ENCODE peak calls at places on chromosomes 12 and 14, in ten cellular contexts. D, F, T, U, C, B, I, Q, N and G are unnamed samples.

GRCh38 chr12:108599948-108600701 is 2.2 kb upstream of the TMEM119 start:
- DNase-seq in D (no peak), U (no peak), C (no peak), I (no peak), T (no peak), F (no peak), B (no peak), Q (no peak), N (no peak), G (no peak)

GRCh38 chr14:100649173-100649519 is 61.9 kb upstream of the BEGAIN start:
- DNase-seq in F (no peak), I (no peak), D (no peak), T (peak), Q (peak), B (no peak), U (peak), C (no peak), N (peak), G (peak)

GRCh38 chr14:22977684-22978486 is 4.5 kb downstream of the AJUBA start:
- DNase-seq in F (no peak), I (no peak), Q (no peak), D (peak), C (peak), B (no peak), T (peak), N (peak), U (no peak), G (no peak)

GRCh38 chr12:93146278-93146939 is 217.3 kb upstream of the EEA1 start:
- DNase-seq in I (peak), C (no peak), Q (no peak), N (no peak), T (no peak), F (no peak), U (no peak), D (no peak), B (no peak), G (no peak)

GRCh38 chr12:42735869-42736361 is 146.4 kb upstream of the PRICKLE1 start:
- DNase-seq in Q (no peak), B (no peak), N (no peak), I (no peak), F (no peak), T (no peak), U (no peak), C (no peak), D (no peak), G (no peak)

GRCh38 chr12:57666897-57667296 is 27.0 kb upstream of the OS9 start:
- DNase-seq in N (no peak), Q (no peak), B (no peak), C (no peak), F (no peak), I (no peak), D (no peak), U (no peak), T (no peak), G (no peak)

GRCh38 chr12:100823988-100824387 is 29.4 kb downstream of the ANO4 start:
- DNase-seq in Q (peak), I (no peak), T (peak), F (no peak), U (no peak), C (no peak), D (no peak), B (no peak), N (peak), G (peak)

GRCh38 chr14:31692376-31692781 is 131.2 kb downstream of the NUBPL start:
- DNase-seq in T (peak), F (no peak), B (no peak), I (peak), U (peak), Q (no peak), D (no peak), N (no peak), C (no peak), G (peak)

GRCh38 chr14:21264025-21264801 is 5.0 kb downstream of the HNRNPC start:
- DNase-seq in B (no peak), U (peak), I (peak), D (no peak), T (peak), C (no peak), Q (no peak), N (peak), F (no peak), G (peak)

GRCh38 chr14:23438130-23438893 is 2.9 kb upstream of the MYH7 start:
- DNase-seq in T (no peak), Q (no peak), D (no peak), B (no peak), U (no peak), F (no peak), I (no peak), C (no peak), N (no peak), G (no peak)

GRCh38 chr12:10672231-10672868 is 1.5 kb downstream of the STYK1 start:
- DNase-seq in F (no peak), C (peak), I (no peak), T (no peak), U (no peak), D (no peak), Q (no peak), N (no peak), B (no peak), G (no peak)

GRCh38 chr12:31728289-31728916 is 418 bp downstream of the AMN1 start:
- DNase-seq in C (peak), I (no peak), T (peak), Q (no peak), D (no peak), B (no peak), F (no peak), N (peak), U (no peak), G (no peak)

GRCh38 chr12:51819851-51820720 is 28.4 kb downstream of the FIGNL2 start:
- DNase-seq in F (no peak), Q (no peak), B (no peak), C (peak), U (no peak), D (peak), N (no peak), T (peak), I (no peak), G (no peak)

GRCh38 chr14:26427059-26427458 is 170.8 kb downstream of the NOVA1 start:
- DNase-seq in N (no peak), T (peak), I (no peak), U (peak), B (no peak), C (no peak), D (no peak), F (no peak), Q (no peak), G (no peak)

GRCh38 chr12:59096246-59096645 is 175.9 kb upstream of the LRIG3 start:
- DNase-seq in D (no peak), B (no peak), I (no peak), U (no peak), N (no peak), Q (no peak), T (no peak), C (no peak), F (no peak), G (no peak)

GRCh38 chr12:19402743-19403400 is 36.4 kb upstream of the AEBP2 start:
- DNase-seq in F (peak), U (no peak), Q (peak), N (no peak), C (no peak), B (no peak), D (no peak), T (peak), I (no peak), G (no peak)

GRCh38 chr12:68641138-68641537 is 30.4 kb downstream of the RAP1B start:
- DNase-seq in B (no peak), Q (no peak), T (no peak), I (no peak), D (no peak), C (no peak), F (no peak), N (no peak), U (no peak), G (no peak)

GRCh38 chr12:31206038-31206670 is 119.8 kb downstream of the SINHCAF start:
- DNase-seq in N (no peak), T (peak), U (peak), B (no peak), C (peak), Q (peak), I (peak), D (no peak), F (no peak), G (no peak)

GRCh38 chr12:63802012-63802608 is 22.4 kb downstream of the RXYLT1 start:
- DNase-seq in C (peak), D (no peak), B (no peak), Q (no peak), U (peak), T (peak), N (peak), F (no peak), I (no peak), G (no peak)

GRCh38 chr12:123914726-123915345 is 57.8 kb downstream of the CCDC92 start:
- DNase-seq in C (peak), T (no peak), F (no peak), U (no peak), I (no peak), B (no peak), Q (no peak), N (no peak), D (no peak), G (no peak)

GRCh38 chr12:54364413-54364812 is at the start of gene GPR84:
- DNase-seq in D (no peak), U (no peak), B (no peak), T (no peak), N (no peak), Q (no peak), C (no peak), I (no peak), F (no peak), G (no peak)

GRCh38 chr14:54548491-54548890 is 18.4 kb upstream of the SAMD4A start:
- DNase-seq in B (no peak), N (no peak), D (no peak), I (no peak), T (no peak), F (no peak), C (no peak), U (no peak), Q (no peak), G (no peak)

GRCh38 chr14:37796703-37797416 is 201.4 kb downstream of the TTC6 start:
- DNase-seq in Q (no peak), D (no peak), C (no peak), F (no peak), T (no peak), U (no peak), I (no peak), B (no peak), N (no peak), G (no peak)

GRCh38 chr12:124675881-124676688 is 108.7 kb upstream of the NCOR2 start:
- DNase-seq in U (no peak), C (no peak), Q (no peak), I (no peak), B (no peak), N (no peak), D (no peak), F (no peak), T (peak), G (no peak)

GRCh38 chr14:73788871-73789590 is 62.6 kb upstream of the PTGR2 start:
- DNase-seq in I (no peak), Q (no peak), C (no peak), N (no peak), D (peak), B (no peak), U (no peak), F (no peak), T (peak), G (no peak)

GRCh38 chr14:51889851-51890250 is 29.4 kb downstream of the GNG2 start:
- DNase-seq in F (no peak), C (no peak), T (peak), U (no peak), B (no peak), Q (no peak), N (no peak), I (no peak), D (no peak), G (no peak)

GRCh38 chr12:76195920-76196319 is 111.4 kb upstream of the NAP1L1 start:
- DNase-seq in D (no peak), I (no peak), F (no peak), C (no peak), B (no peak), N (no peak), Q (no peak), T (no peak), U (no peak), G (no peak)

GRCh38 chr14:61756135-61756534 is 6.1 kb upstream of the SNAPC1 start:
- DNase-seq in F (no peak), T (no peak), Q (no peak), C (no peak), B (no peak), D (no peak), U (no peak), N (no peak), I (no peak), G (no peak)

GRCh38 chr14:24436355-24437019 is 6.1 kb downstream of the SDR39U1 start:
- DNase-seq in T (peak), N (peak), B (no peak), Q (peak), I (peak), C (peak), D (no peak), F (no peak), U (peak), G (no peak)

GRCh38 chr14:91484186-91484585 is 25.9 kb downstream of the PPP4R3A start:
- DNase-seq in Q (no peak), T (no peak), I (no peak), D (no peak), F (no peak), N (no peak), C (peak), B (no peak), U (no peak), G (no peak)
- TF ChIP-seq CTCF in Q (peak), T (peak), I (no peak), D (no peak), F (no peak), N (peak), C (peak), B (no peak), U (no peak), G (no peak)

GRCh38 chr12:24595652-24596235 is 353.2 kb downstream of the BCAT1 start:
- DNase-seq in Q (peak), F (no peak), I (no peak), U (no peak), B (no peak), D (no peak), N (no peak), C (peak), T (peak), G (no peak)
- TF ChIP-seq CTCF in Q (peak), F (peak), I (peak), U (peak), B (no peak), D (no peak), N (peak), C (peak), T (peak), G (no peak)

GRCh38 chr12:13255792-13256704 is 59.5 kb downstream of the EMP1 start:
- DNase-seq in F (peak), T (peak), Q (peak), C (peak), I (peak), B (peak), D (peak), U (peak), N (peak), G (peak)

GRCh38 chr12:13258717-13259119 is 62.2 kb downstream of the EMP1 start:
- DNase-seq in I (no peak), F (no peak), T (no peak), C (no peak), U (no peak), N (no peak), B (no peak), D (no peak), Q (no peak), G (no peak)

GRCh38 chr12:13256705-13257045 is 60.1 kb downstream of the EMP1 start:
- DNase-seq in B (no peak), N (no peak), C (no peak), Q (no peak), I (no peak), U (no peak), D (no peak), T (no peak), F (no peak), G (no peak)

GRCh38 chr12:13258212-13258611 is 61.7 kb downstream of the EMP1 start:
- DNase-seq in D (no peak), N (no peak), B (no peak), C (no peak), I (no peak), Q (no peak), U (no peak), F (no peak), T (no peak), G (no peak)

GRCh38 chr12:13257356-13257875 is 60.9 kb downstream of the EMP1 start:
- DNase-seq in C (no peak), D (no peak), U (no peak), B (no peak), Q (no peak), I (no peak), N (no peak), T (no peak), F (no peak), G (no peak)
- TF ChIP-seq CTCF in C (no peak), D (no peak), U (no peak), B (no peak), Q (no peak), I (no peak), N (no peak), T (no peak), F (no peak), G (no peak)

GRCh38 chr14:102911991-102912761 is 10.3 kb upstream of the AMN start:
- DNase-seq in C (no peak), B (no peak), Q (no peak), T (no peak), N (no peak), F (no peak), U (no peak), I (no peak), D (no peak), G (no peak)

GRCh38 chr14:102909911-102910310 is 12.6 kb upstream of the AMN start:
- DNase-seq in B (no peak), D (no peak), C (no peak), I (no peak), U (no peak), N (no peak), F (no peak), Q (no peak), T (no peak), G (no peak)

GRCh38 chr14:102910442-102910841 is 12.0 kb upstream of the AMN start:
- DNase-seq in F (no peak), C (no peak), U (no peak), I (no peak), T (no peak), D (no peak), Q (no peak), B (no peak), N (no peak), G (no peak)

GRCh38 chr14:102913341-102914211 is 8.9 kb upstream of the AMN start:
- DNase-seq in T (no peak), C (no peak), Q (no peak), F (no peak), B (no peak), D (no peak), I (no peak), N (no peak), U (no peak), G (no peak)

GRCh38 chr14:102911541-102911951 is 10.9 kb upstream of the AMN start:
- DNase-seq in U (no peak), F (no peak), N (no peak), Q (no peak), B (no peak), C (no peak), T (no peak), I (no peak), D (no peak), G (no peak)
- TF ChIP-seq CTCF in U (no peak), F (no peak), N (no peak), Q (no peak), B (no peak), C (no peak), T (no peak), I (no peak), D (no peak), G (no peak)

GRCh38 chr14:53011053-53011462 is 60.2 kb upstream of the FERMT2 start:
- DNase-seq in F (peak), I (peak), N (peak), U (peak), B (no peak), Q (peak), D (peak), T (peak), C (peak), G (peak)
- TF ChIP-seq CTCF in F (no peak), I (no peak), N (no peak), U (no peak), B (no peak), Q (no peak), D (no peak), T (no peak), C (no peak), G (peak)

DNA sequence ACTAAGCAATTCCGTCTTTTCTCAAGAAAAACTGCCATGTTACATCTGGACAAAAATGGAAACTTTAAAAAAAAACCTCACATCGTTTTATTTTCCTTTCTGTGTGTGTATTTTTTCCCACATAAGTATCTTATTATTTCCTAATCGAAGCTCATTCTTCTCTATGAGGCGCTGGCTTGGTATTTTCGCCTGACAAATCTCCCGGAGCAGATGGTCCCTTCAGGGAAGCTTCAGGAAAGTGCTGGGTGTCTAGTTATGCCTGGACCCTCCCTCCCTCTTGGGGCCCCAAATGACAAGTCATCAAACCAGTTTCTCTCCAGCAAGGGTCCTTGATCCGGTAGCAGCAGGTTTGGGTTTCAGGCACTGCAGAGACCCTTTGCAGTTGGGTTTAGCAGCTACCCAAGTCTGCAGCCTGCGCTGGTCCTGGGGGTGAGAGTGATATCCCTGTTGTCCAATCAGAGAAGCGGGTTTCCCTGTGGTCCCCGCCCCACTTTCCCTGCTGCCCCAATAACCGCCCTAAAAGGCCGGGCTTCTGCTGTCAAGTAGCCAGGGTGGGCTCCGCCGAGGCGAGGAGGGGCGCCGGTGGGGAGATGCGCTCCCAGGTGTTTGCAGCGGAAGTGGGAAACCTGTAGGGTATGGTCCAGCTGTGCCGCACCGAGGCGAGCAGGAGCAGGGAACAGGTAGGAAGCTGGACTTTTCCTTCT is at the start of gene CNTN1:
- DNase-seq in F (peak), I (no peak), C (peak), B (no peak), Q (peak), T (peak), D (peak), U (peak), N (no peak), G (no peak)
- TF ChIP-seq CTCF in F (no peak), I (no peak), C (no peak), B (no peak), Q (no peak), T (no peak), D (no peak), U (no peak), N (no peak), G (no peak)